ENCODE peak calls at places on chromosome 16, in seven cellular contexts. Y is progenitor cell of endocrine pancreas; C is activated CD4-positive, CD25-positive, alpha-beta regulatory T cell treated with anti-CD3 and anti-CD28 coated beads, Interleukin-2, amount 50 U/mL, for 16 hours; G is osteocyte; P is naive B cell; K is stimulated activated CD8-positive, alpha-beta memory T cell treated with anti-CD3 and anti-CD28 coated beads, Interleukin-4, amount 100 ng/mL, for 4 hours; Q is stimulated activated naive B cell treated with anti-CD40 and anti-IgM and Interleukin-4, amounts not matched to agents 10 μg/mL and 1 μg/mL and 100 μg/mL, for 72 hours. X is an unnamed sample.

GRCh38 chr16:50603206-50604064 is 55.2 kb downstream of the NKD1 start:
- DNase-seq in Y (no peak), C (no peak), G (no peak), P (no peak), K (no peak), Q (no peak), X (no peak)

GRCh38 chr16:1816396-1817275 is 10.0 kb downstream of the HAGH start:
- DNase-seq in Y (no peak), C (no peak), G (no peak), P (no peak), K (no peak), Q (no peak), X (no peak)

GRCh38 chr16:73527191-73527590 is 479.3 kb upstream of the ZFHX3 start:
- DNase-seq in Y (no peak), C (no peak), G (peak), P (no peak), K (no peak), Q (no peak), X (no peak)

GRCh38 chr16:64051826-64052225 is 1070.0 kb downstream of the CDH11 start:
- DNase-seq in Y (no peak), C (no peak), G (no peak), P (no peak), K (no peak), Q (no peak), X (no peak)

GRCh38 chr16:54651440-54651839 is 279.2 kb upstream of the IRX5 start:
- DNase-seq in Y (no peak), C (no peak), G (no peak), P (no peak), K (no peak), Q (no peak), X (no peak)

GRCh38 chr16:11613381-11614303 is 26.9 kb upstream of the LITAF start:
- DNase-seq in Y (no peak), C (no peak), G (no peak), P (peak), K (no peak), Q (peak), X (no peak)

GRCh38 chr16:27429981-27430441 is 28.0 kb downstream of the IL21R start:
- DNase-seq in Y (peak), C (no peak), G (peak), P (no peak), K (no peak), Q (no peak), X (no peak)

GRCh38 chr16:4868046-4868445 is 20.8 kb downstream of the UBN1 start:
- DNase-seq in Y (no peak), C (no peak), G (no peak), P (no peak), K (no peak), Q (no peak), X (no peak)

GRCh38 chr16:72473631-72474030 is 301.7 kb upstream of the PMFBP1 start:
- DNase-seq in Y (no peak), C (no peak), G (no peak), P (no peak), K (no peak), Q (no peak), X (no peak)

GRCh38 chr16:49617016-49617569 is 238.8 kb downstream of the ZNF423 start:
- DNase-seq in Y (no peak), C (no peak), G (peak), P (no peak), K (no peak), Q (no peak), X (no peak)

GRCh38 chr16:12426122-12426521 is 377.6 kb downstream of the CPPED1 start:
- DNase-seq in Y (no peak), C (no peak), G (no peak), P (no peak), K (no peak), Q (no peak), X (no peak)

GRCh38 chr16:49858200-49859129 is 2.6 kb upstream of the ZNF423 start:
- DNase-seq in Y (peak), C (no peak), G (no peak), P (peak), K (no peak), Q (no peak), X (no peak)

GRCh38 chr16:19005561-19006445 is 22.1 kb downstream of the TMC7 start:
- DNase-seq in Y (no peak), C (no peak), G (no peak), P (no peak), K (no peak), Q (no peak), X (no peak)

GRCh38 chr16:19432429-19432828 is 14.7 kb downstream of the TMC5 start:
- DNase-seq in Y (no peak), C (no peak), G (no peak), P (no peak), K (no peak), Q (no peak), X (no peak)

GRCh38 chr16:65098916-65099315 is 22.9 kb downstream of the CDH11 start:
- DNase-seq in Y (no peak), C (no peak), G (no peak), P (no peak), K (no peak), Q (no peak), X (no peak)

GRCh38 chr16:88967800-88968588 is 9.0 kb downstream of the CBFA2T3 start:
- DNase-seq in Y (no peak), C (no peak), G (no peak), P (peak), K (no peak), Q (peak), X (no peak)

GRCh38 chr16:83305092-83305491 is 502.7 kb upstream of the HSBP1 start:
- DNase-seq in Y (no peak), C (no peak), G (no peak), P (no peak), K (no peak), Q (no peak), X (no peak)

GRCh38 chr16:64829678-64830077 is 292.2 kb downstream of the CDH11 start:
- DNase-seq in Y (no peak), C (no peak), G (no peak), P (no peak), K (no peak), Q (no peak), X (no peak)